ENCODE peak calls at places on chromosomes 11 and 22, in eight cellular contexts. One of them, this sample, is unnamed.

GRCh38 chr11:118896472-118896913 is 12.8 kb downstream of the CXCR5 start:
- DNase-seq in sigmoid colon: no peak
- DNase-seq in stomach: no peak
- DNase-seq in heart left ventricle: peak
- DNase-seq in HCT116: no peak
- DNase-seq in body of pancreas: no peak
- DNase-seq in lower leg skin: no peak
- DNase-seq in IMR-90: no peak
- DNase-seq in this sample: no peak

GRCh38 chr22:17706451-17706900 is 67.8 kb downstream of the BID start:
- DNase-seq in sigmoid colon: peak
- DNase-seq in stomach: peak
- DNase-seq in heart left ventricle: no peak
- DNase-seq in HCT116: peak
- DNase-seq in body of pancreas: peak
- DNase-seq in lower leg skin: peak
- DNase-seq in IMR-90: peak
- DNase-seq in this sample: no peak

GRCh38 chr22:27420186-27420816 is 381.3 kb downstream of the MN1 start:
- DNase-seq in sigmoid colon: no peak
- DNase-seq in stomach: no peak
- DNase-seq in heart left ventricle: no peak
- DNase-seq in HCT116: no peak
- DNase-seq in body of pancreas: no peak
- DNase-seq in lower leg skin: no peak
- DNase-seq in IMR-90: peak
- DNase-seq in this sample: no peak

GRCh38 chr11:19116315-19116970 is 525 bp upstream of the ZDHHC13 start:
- DNase-seq in sigmoid colon: no peak
- DNase-seq in stomach: no peak
- DNase-seq in heart left ventricle: no peak
- DNase-seq in HCT116: no peak
- DNase-seq in body of pancreas: no peak
- DNase-seq in lower leg skin: no peak
- DNase-seq in IMR-90: no peak
- DNase-seq in this sample: no peak

GRCh38 chr11:130858215-130858614 is 58.1 kb downstream of the SNX19 start:
- DNase-seq in sigmoid colon: no peak
- DNase-seq in stomach: no peak
- DNase-seq in heart left ventricle: no peak
- DNase-seq in HCT116: peak
- DNase-seq in body of pancreas: peak
- DNase-seq in lower leg skin: no peak
- DNase-seq in IMR-90: no peak
- DNase-seq in this sample: no peak

GRCh38 chr11:112881461-112881860 is 79.8 kb upstream of the NCAM1 start:
- DNase-seq in sigmoid colon: peak
- DNase-seq in stomach: peak
- DNase-seq in heart left ventricle: peak
- DNase-seq in HCT116: no peak
- DNase-seq in body of pancreas: peak
- DNase-seq in lower leg skin: peak
- DNase-seq in IMR-90: no peak
- DNase-seq in this sample: peak

GRCh38 chr11:46414466-46414796 is 22.9 kb upstream of the CHRM4 start:
- DNase-seq in sigmoid colon: no peak
- DNase-seq in stomach: no peak
- DNase-seq in heart left ventricle: no peak
- DNase-seq in HCT116: no peak
- DNase-seq in body of pancreas: no peak
- DNase-seq in lower leg skin: no peak
- DNase-seq in IMR-90: no peak
- DNase-seq in this sample: no peak

GRCh38 chr11:102114032-102114431 is 3.8 kb downstream of the YAP1 start:
- DNase-seq in sigmoid colon: no peak
- DNase-seq in stomach: no peak
- DNase-seq in heart left ventricle: no peak
- DNase-seq in HCT116: no peak
- DNase-seq in body of pancreas: no peak
- DNase-seq in lower leg skin: no peak
- DNase-seq in IMR-90: peak
- DNase-seq in this sample: no peak

GRCh38 chr11:33264926-33265325 is 7.7 kb downstream of the HIPK3 start:
- DNase-seq in sigmoid colon: no peak
- DNase-seq in stomach: no peak
- DNase-seq in heart left ventricle: no peak
- DNase-seq in HCT116: no peak
- DNase-seq in body of pancreas: no peak
- DNase-seq in lower leg skin: no peak
- DNase-seq in IMR-90: no peak
- DNase-seq in this sample: no peak

GRCh38 chr22:19341500-19341899 is 50.0 kb upstream of the CLTCL1 start:
- DNase-seq in sigmoid colon: no peak
- DNase-seq in stomach: no peak
- DNase-seq in heart left ventricle: no peak
- DNase-seq in HCT116: no peak
- DNase-seq in body of pancreas: no peak
- DNase-seq in lower leg skin: no peak
- DNase-seq in IMR-90: no peak
- DNase-seq in this sample: no peak

GRCh38 chr22:50674606-50675552 is 2.3 kb downstream of the SHANK3 start:
- DNase-seq in sigmoid colon: no peak
- DNase-seq in stomach: peak
- DNase-seq in heart left ventricle: no peak
- DNase-seq in HCT116: peak
- DNase-seq in body of pancreas: peak
- DNase-seq in lower leg skin: no peak
- DNase-seq in IMR-90: no peak
- DNase-seq in this sample: no peak

GRCh38 chr11:10287766-10288165 is 6.3 kb downstream of the SBF2 start:
- DNase-seq in sigmoid colon: no peak
- DNase-seq in stomach: no peak
- DNase-seq in heart left ventricle: no peak
- DNase-seq in HCT116: no peak
- DNase-seq in body of pancreas: no peak
- DNase-seq in lower leg skin: no peak
- DNase-seq in IMR-90: no peak
- DNase-seq in this sample: no peak

GRCh38 chr11:116837231-116838091 is at the start of gene APOA1:
- DNase-seq in sigmoid colon: peak
- DNase-seq in stomach: no peak
- DNase-seq in heart left ventricle: no peak
- DNase-seq in HCT116: no peak
- DNase-seq in body of pancreas: no peak
- DNase-seq in lower leg skin: no peak
- DNase-seq in IMR-90: no peak
- DNase-seq in this sample: no peak

GRCh38 chr11:65606876-65607613 is 7.0 kb downstream of the MAP3K11 start:
- DNase-seq in sigmoid colon: peak
- DNase-seq in stomach: peak
- DNase-seq in heart left ventricle: peak
- DNase-seq in HCT116: peak
- DNase-seq in body of pancreas: peak
- DNase-seq in lower leg skin: peak
- DNase-seq in IMR-90: peak
- DNase-seq in this sample: peak

DNA sequence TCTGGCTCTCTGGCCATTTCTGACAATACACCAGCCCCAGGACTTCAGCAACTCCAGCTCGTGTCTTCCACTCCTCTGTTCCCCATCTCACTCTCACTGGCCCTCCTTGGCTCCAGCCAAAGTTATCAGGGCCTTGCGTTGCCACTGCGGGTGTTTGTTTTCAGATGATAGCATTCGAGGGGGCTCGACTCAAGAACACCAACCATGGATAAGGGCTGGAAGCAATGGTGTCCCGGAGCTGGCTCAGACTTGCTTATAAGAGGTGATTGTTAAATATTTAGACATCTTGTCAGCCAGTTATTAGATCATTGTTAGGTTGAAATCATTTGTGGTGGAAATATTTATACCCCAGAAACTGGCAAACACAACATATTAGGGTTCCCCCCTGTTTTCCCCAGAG is 98.1 kb downstream of the FBXO7 start:
- DNase-seq in sigmoid colon: peak
- DNase-seq in stomach: no peak
- DNase-seq in heart left ventricle: no peak
- DNase-seq in HCT116: no peak
- DNase-seq in body of pancreas: no peak
- DNase-seq in lower leg skin: no peak
- DNase-seq in IMR-90: peak
- DNase-seq in this sample: no peak
- TF ChIP-seq POLR2A in sigmoid colon: no peak
- TF ChIP-seq POLR2A in stomach: no peak
- TF ChIP-seq POLR2A in heart left ventricle: no peak
- TF ChIP-seq POLR2A in HCT116: no peak
- TF ChIP-seq POLR2A in body of pancreas: no peak
- TF ChIP-seq POLR2A in lower leg skin: no peak
- TF ChIP-seq POLR2A in IMR-90: no peak
- TF ChIP-seq POLR2A in this sample: no peak

GRCh38 chr22:47245786-47246185 is 483.3 kb downstream of the TBC1D22A start:
- DNase-seq in sigmoid colon: no peak
- DNase-seq in stomach: no peak
- DNase-seq in heart left ventricle: no peak
- DNase-seq in HCT116: no peak
- DNase-seq in body of pancreas: no peak
- DNase-seq in lower leg skin: peak
- DNase-seq in IMR-90: no peak
- DNase-seq in this sample: no peak
- H3K4me3 ChIP-seq in sigmoid colon: no peak
- H3K4me3 ChIP-seq in stomach: no peak
- H3K4me3 ChIP-seq in heart left ventricle: no peak
- H3K4me3 ChIP-seq in HCT116: no peak
- H3K4me3 ChIP-seq in body of pancreas: no peak
- H3K4me3 ChIP-seq in lower leg skin: no peak
- H3K4me3 ChIP-seq in IMR-90: no peak
- H3K4me3 ChIP-seq in this sample: no peak

GRCh38 chr11:95363710-95364109 is 132.7 kb upstream of the SESN3 start:
- DNase-seq in sigmoid colon: no peak
- DNase-seq in stomach: no peak
- DNase-seq in heart left ventricle: no peak
- DNase-seq in HCT116: no peak
- DNase-seq in body of pancreas: no peak
- DNase-seq in lower leg skin: no peak
- DNase-seq in IMR-90: no peak
- DNase-seq in this sample: no peak
- TF ChIP-seq CTCF in sigmoid colon: no peak
- TF ChIP-seq CTCF in stomach: no peak
- TF ChIP-seq CTCF in heart left ventricle: no peak
- TF ChIP-seq CTCF in HCT116: no peak
- TF ChIP-seq CTCF in body of pancreas: no peak
- TF ChIP-seq CTCF in lower leg skin: no peak
- TF ChIP-seq CTCF in IMR-90: no peak
- TF ChIP-seq CTCF in this sample: no peak

GRCh38 chr11:62727833-62728721 is at the start of gene TTC9C:
- DNase-seq in sigmoid colon: peak
- DNase-seq in stomach: peak
- DNase-seq in heart left ventricle: peak
- DNase-seq in HCT116: peak
- DNase-seq in body of pancreas: peak
- DNase-seq in lower leg skin: peak
- DNase-seq in IMR-90: peak
- DNase-seq in this sample: peak
- TF ChIP-seq POLR2A in sigmoid colon: peak
- TF ChIP-seq POLR2A in stomach: no peak
- TF ChIP-seq POLR2A in heart left ventricle: peak
- TF ChIP-seq POLR2A in HCT116: peak
- TF ChIP-seq POLR2A in body of pancreas: peak
- TF ChIP-seq POLR2A in lower leg skin: peak
- TF ChIP-seq POLR2A in IMR-90: peak
- TF ChIP-seq POLR2A in this sample: peak

GRCh38 chr22:46432164-46433068 is 96.9 kb downstream of the TRMU start:
- DNase-seq in sigmoid colon: no peak
- DNase-seq in stomach: peak
- DNase-seq in heart left ventricle: no peak
- DNase-seq in HCT116: no peak
- DNase-seq in body of pancreas: no peak
- DNase-seq in lower leg skin: no peak
- DNase-seq in IMR-90: no peak
- DNase-seq in this sample: no peak
- H3K4me3 ChIP-seq in sigmoid colon: peak
- H3K4me3 ChIP-seq in stomach: peak
- H3K4me3 ChIP-seq in heart left ventricle: peak
- H3K4me3 ChIP-seq in HCT116: no peak
- H3K4me3 ChIP-seq in body of pancreas: no peak
- H3K4me3 ChIP-seq in lower leg skin: no peak
- H3K4me3 ChIP-seq in IMR-90: no peak
- H3K4me3 ChIP-seq in this sample: peak

GRCh38 chr22:43829448-43829821 is 17.3 kb upstream of the EFCAB6 start:
- DNase-seq in sigmoid colon: peak
- DNase-seq in stomach: no peak
- DNase-seq in heart left ventricle: no peak
- DNase-seq in HCT116: no peak
- DNase-seq in body of pancreas: no peak
- DNase-seq in lower leg skin: no peak
- DNase-seq in IMR-90: peak
- DNase-seq in this sample: no peak

GRCh38 chr22:43828711-43829447 is 16.8 kb upstream of the EFCAB6 start:
- DNase-seq in sigmoid colon: peak
- DNase-seq in stomach: no peak
- DNase-seq in heart left ventricle: peak
- DNase-seq in HCT116: no peak
- DNase-seq in body of pancreas: peak
- DNase-seq in lower leg skin: peak
- DNase-seq in IMR-90: peak
- DNase-seq in this sample: no peak

GRCh38 chr22:43827336-43827735 is 15.2 kb upstream of the EFCAB6 start:
- DNase-seq in sigmoid colon: no peak
- DNase-seq in stomach: no peak
- DNase-seq in heart left ventricle: no peak
- DNase-seq in HCT116: no peak
- DNase-seq in body of pancreas: no peak
- DNase-seq in lower leg skin: no peak
- DNase-seq in IMR-90: no peak
- DNase-seq in this sample: no peak

GRCh38 chr22:43826142-43827093 is 14.3 kb upstream of the EFCAB6 start:
- DNase-seq in sigmoid colon: no peak
- DNase-seq in stomach: peak
- DNase-seq in heart left ventricle: no peak
- DNase-seq in HCT116: no peak
- DNase-seq in body of pancreas: peak
- DNase-seq in lower leg skin: no peak
- DNase-seq in IMR-90: peak
- DNase-seq in this sample: no peak

GRCh38 chr22:43827926-43828710 is 16.0 kb upstream of the EFCAB6 start:
- DNase-seq in sigmoid colon: peak
- DNase-seq in stomach: peak
- DNase-seq in heart left ventricle: no peak
- DNase-seq in HCT116: no peak
- DNase-seq in body of pancreas: no peak
- DNase-seq in lower leg skin: no peak
- DNase-seq in IMR-90: no peak
- DNase-seq in this sample: no peak
- TF ChIP-seq CTCF in sigmoid colon: no peak
- TF ChIP-seq CTCF in stomach: no peak
- TF ChIP-seq CTCF in heart left ventricle: no peak
- TF ChIP-seq CTCF in HCT116: peak
- TF ChIP-seq CTCF in body of pancreas: no peak
- TF ChIP-seq CTCF in lower leg skin: no peak
- TF ChIP-seq CTCF in IMR-90: peak
- TF ChIP-seq CTCF in this sample: no peak

GRCh38 chr22:36701166-36701713 is 2.3 kb downstream of the CACNG2 start:
- DNase-seq in sigmoid colon: no peak
- DNase-seq in stomach: no peak
- DNase-seq in heart left ventricle: no peak
- DNase-seq in HCT116: no peak
- DNase-seq in body of pancreas: no peak
- DNase-seq in lower leg skin: no peak
- DNase-seq in IMR-90: no peak
- DNase-seq in this sample: no peak
- TF ChIP-seq POLR2A in sigmoid colon: no peak
- TF ChIP-seq POLR2A in stomach: no peak
- TF ChIP-seq POLR2A in heart left ventricle: no peak
- TF ChIP-seq POLR2A in HCT116: no peak
- TF ChIP-seq POLR2A in body of pancreas: no peak
- TF ChIP-seq POLR2A in lower leg skin: no peak
- TF ChIP-seq POLR2A in IMR-90: no peak
- TF ChIP-seq POLR2A in this sample: no peak